ENCODE peak calls at places on chromosomes 3 and 15, in five cellular contexts. L is cardiac muscle cell, P is thoracic aorta, K is GM12865, X is suprapubic skin. O is an unnamed sample.

GRCh38 chr3:15295506-15295905 is 36.9 kb downstream of the SH3BP5 start:
- DNase-seq in L (peak), P (no peak), K (no peak), X (no peak), O (no peak)

GRCh38 chr3:197793246-197793645 is 2.2 kb downstream of the LRCH3 start:
- DNase-seq in L (peak), P (no peak), K (peak), X (no peak), O (no peak)

GRCh38 chr3:114582929-114583328 is 289.1 kb downstream of the TIGIT start:
- DNase-seq in L (no peak), P (no peak), K (peak), X (no peak), O (no peak)

GRCh38 chr3:123334056-123334455 is 114.8 kb downstream of the ADCY5 start:
- DNase-seq in L (no peak), P (no peak), K (no peak), X (no peak), O (no peak)

GRCh38 chr15:60713096-60714084 is 234.4 kb upstream of the ICE2 start:
- DNase-seq in L (peak), P (no peak), K (no peak), X (no peak), O (no peak)

GRCh38 chr3:48952510-48953118 is 34.0 kb downstream of the ARIH2 start:
- DNase-seq in L (peak), P (no peak), K (peak), X (no peak), O (no peak)

GRCh38 chr15:95174880-95175279 is 943.5 kb downstream of the MCTP2 start:
- DNase-seq in L (peak), P (no peak), K (no peak), X (no peak), O (no peak)

GRCh38 chr3:59313365-59313764 is 263.5 kb upstream of the CFAP20DC start:
- DNase-seq in L (peak), P (no peak), K (peak), X (no peak), O (no peak)

GRCh38 chr15:80576519-80577090 is 118.5 kb upstream of the ABHD17C start:
- DNase-seq in L (no peak), P (no peak), K (no peak), X (peak), O (no peak)

GRCh38 chr3:12353796-12354505 is 65.1 kb downstream of the PPARG start:
- DNase-seq in L (peak), P (no peak), K (no peak), X (no peak), O (no peak)

GRCh38 chr3:55282994-55283393 is 204.1 kb downstream of the WNT5A start:
- DNase-seq in L (no peak), P (no peak), K (no peak), X (no peak), O (no peak)

GRCh38 chr3:140736863-140737460 is 59.1 kb downstream of the TRIM42 start:
- DNase-seq in L (peak), P (no peak), K (peak), X (no peak), O (no peak)

GRCh38 chr15:78195735-78196201 is 38.6 kb downstream of the ACSBG1 start:
- DNase-seq in L (peak), P (no peak), K (peak), X (peak), O (peak)

GRCh38 chr3:196788509-196788908 is 48.9 kb downstream of the PAK2 start:
- DNase-seq in L (peak), P (no peak), K (no peak), X (no peak), O (no peak)

GRCh38 chr3:40741729-40742128 is 217.0 kb downstream of the ZNF621 start:
- DNase-seq in L (peak), P (no peak), K (peak), X (no peak), O (no peak)

GRCh38 chr15:42457445-42458442 is 33.2 kb downstream of the ZNF106 start:
- DNase-seq in L (peak), P (peak), K (peak), X (peak), O (no peak)

GRCh38 chr15:95269247-95270155 is 1038.1 kb downstream of the MCTP2 start:
- DNase-seq in L (no peak), P (no peak), K (no peak), X (no peak), O (no peak)

GRCh38 chr3:171614318-171614967 is 154.2 kb upstream of the TNIK start:
- DNase-seq in L (peak), P (no peak), K (peak), X (no peak), O (no peak)

GRCh38 chr3:44555753-44556152 is 760 bp downstream of the ZKSCAN7 start:
- DNase-seq in L (peak), P (no peak), K (peak), X (no peak), O (no peak)

GRCh38 chr3:12177131-12177530 is 18.4 kb upstream of the TIMP4 start:
- DNase-seq in L (peak), P (no peak), K (no peak), X (no peak), O (no peak)

GRCh38 chr3:106212658-106213222 is 343.9 kb upstream of the CBLB start:
- DNase-seq in L (no peak), P (no peak), K (no peak), X (no peak), O (no peak)

GRCh38 chr3:46006646-46007045 is 11.0 kb upstream of the FYCO1 start:
- DNase-seq in L (peak), P (no peak), K (no peak), X (no peak), O (no peak)

GRCh38 chr15:40038654-40039543 is at the start of gene SRP14:
- DNase-seq in L (peak), P (peak), K (peak), X (peak), O (peak)
- TF ChIP-seq CTCF in L (no peak), P (peak), K (no peak), X (no peak), O (no peak)

DNA sequence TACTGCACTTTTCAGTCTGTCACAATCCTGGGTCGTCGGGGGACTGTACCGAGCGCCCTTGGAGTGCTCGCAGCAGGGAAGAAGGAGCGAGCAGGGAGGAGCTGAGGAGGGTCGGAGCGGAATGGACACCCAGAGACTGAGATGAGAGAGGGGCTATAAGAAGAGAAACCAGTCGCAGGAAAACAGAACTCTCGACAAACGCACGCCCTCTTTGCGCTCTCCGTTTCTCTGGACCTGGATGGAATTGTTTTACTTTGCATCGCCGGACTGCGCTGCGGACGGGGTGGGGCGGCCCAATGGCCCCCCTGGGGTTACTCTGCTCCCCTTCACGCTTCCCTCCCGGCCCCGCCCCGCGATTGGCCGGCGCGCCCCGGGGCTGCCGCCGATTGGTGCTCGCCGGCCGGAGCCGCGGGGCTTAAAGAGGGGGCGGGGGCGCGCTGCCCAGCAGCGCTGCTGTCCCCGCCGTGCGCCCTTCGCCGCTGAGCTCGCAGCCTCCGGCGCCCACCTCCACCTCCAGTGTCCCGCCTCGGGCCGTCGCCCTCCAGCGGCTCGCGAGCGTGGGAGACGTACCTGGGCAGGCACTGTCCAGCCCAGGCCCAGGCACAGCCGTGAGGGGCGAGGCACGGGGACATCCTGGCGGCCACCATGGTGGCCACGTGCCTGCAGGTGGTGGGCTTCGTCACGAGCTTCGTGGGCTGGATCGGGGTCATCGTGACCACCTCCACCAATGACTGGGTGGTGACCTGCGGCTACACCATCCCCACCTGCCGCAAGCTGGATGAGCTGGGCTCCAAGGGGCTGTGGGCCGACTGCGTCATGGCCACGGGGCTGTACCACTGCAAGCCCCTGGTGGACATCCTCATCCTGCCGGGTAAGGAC is at the start of gene CLDN11:
- DNase-seq in L (peak), P (no peak), K (no peak), X (no peak), O (peak)
- TF ChIP-seq CTCF in L (peak), P (no peak), K (peak), X (no peak), O (no peak)

GRCh38 chr15:52463638-52464037 is 65.0 kb downstream of the MYO5A start:
- DNase-seq in L (peak), P (no peak), K (peak), X (no peak), O (no peak)
- TF ChIP-seq CTCF in L (no peak), P (no peak), K (peak), X (no peak), O (no peak)

DNA sequence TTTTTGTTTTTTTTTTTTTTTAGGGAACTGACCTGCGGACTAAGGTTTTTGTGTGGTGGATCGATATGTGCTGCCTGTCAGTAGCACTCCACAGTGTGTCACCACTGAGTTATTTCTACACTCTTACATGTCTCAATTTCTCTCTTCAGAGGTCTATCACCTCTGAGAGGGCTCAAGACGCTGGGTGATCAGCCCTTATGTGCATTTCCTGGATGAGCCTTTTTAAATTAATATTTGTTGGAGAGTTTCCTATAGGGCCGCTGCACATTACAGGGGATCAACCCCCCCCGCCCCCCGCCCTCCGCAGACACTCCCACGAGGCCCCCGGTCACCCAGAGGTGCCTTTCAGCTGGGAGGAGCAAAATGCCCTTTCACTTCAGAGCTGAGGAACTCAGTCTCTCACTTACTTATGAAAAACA is 34.5 kb upstream of the AP4E1 start:
- DNase-seq in L (no peak), P (no peak), K (peak), X (no peak), O (no peak)
- TF ChIP-seq CTCF in L (no peak), P (no peak), K (peak), X (no peak), O (no peak)

DNA sequence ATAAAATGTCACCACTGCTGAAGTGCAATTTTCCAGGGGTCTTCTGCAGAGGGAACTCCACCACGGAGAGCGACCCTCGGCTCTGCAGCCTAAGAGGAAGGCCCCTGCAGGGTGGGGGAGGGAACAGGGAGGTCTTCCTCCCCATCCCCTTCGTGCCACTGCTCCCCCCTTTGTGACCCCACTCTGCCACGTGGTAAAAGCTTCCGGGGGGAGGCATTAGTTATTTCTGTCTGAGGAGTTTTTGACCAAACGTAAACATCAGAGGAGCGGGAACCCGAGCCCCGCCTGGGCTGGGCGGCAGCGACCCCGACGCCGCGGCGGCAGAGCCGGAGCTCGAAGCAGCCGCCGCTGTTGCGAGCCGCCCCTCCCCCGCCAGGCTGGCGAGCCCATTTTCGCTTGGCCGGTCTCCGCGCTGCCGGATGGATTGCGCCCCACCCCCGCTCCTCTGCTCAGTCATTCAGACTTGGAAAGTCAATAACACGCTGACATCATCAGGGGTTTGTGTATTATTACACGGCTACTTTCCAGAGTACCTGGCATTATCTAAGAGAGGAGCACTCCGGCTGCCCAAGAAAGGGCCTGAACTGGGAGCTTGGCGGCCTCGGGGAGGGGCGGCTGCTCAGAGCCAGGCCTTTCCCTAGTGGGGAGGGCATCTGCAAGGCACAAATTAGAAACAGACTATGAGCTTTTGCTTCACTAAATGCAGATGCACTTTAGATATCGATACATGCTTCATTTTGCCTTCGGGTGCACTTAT is 162.5 kb upstream of the TBL1XR1 start:
- DNase-seq in L (peak), P (peak), K (peak), X (peak), O (peak)
- TF ChIP-seq CTCF in L (no peak), P (no peak), K (no peak), X (no peak), O (no peak)

GRCh38 chr3:134366928-134367352 is 7.3 kb downstream of the AMOTL2 start:
- DNase-seq in L (no peak), P (no peak), K (no peak), X (peak), O (no peak)

GRCh38 chr3:134367869-134368750 is 6.1 kb downstream of the AMOTL2 start:
- DNase-seq in L (no peak), P (no peak), K (no peak), X (peak), O (no peak)

GRCh38 chr3:134368751-134369105 is 5.5 kb downstream of the AMOTL2 start:
- DNase-seq in L (no peak), P (no peak), K (no peak), X (no peak), O (no peak)

GRCh38 chr3:134366221-134366927 is 7.9 kb downstream of the AMOTL2 start:
- DNase-seq in L (no peak), P (no peak), K (no peak), X (peak), O (no peak)

GRCh38 chr3:134367412-134367811 is 6.8 kb downstream of the AMOTL2 start:
- DNase-seq in L (no peak), P (no peak), K (no peak), X (peak), O (no peak)
- TF ChIP-seq CTCF in L (no peak), P (no peak), K (no peak), X (no peak), O (no peak)

GRCh38 chr15:35698331-35698730 is 152.4 kb upstream of the DPH6 start:
- DNase-seq in L (no peak), P (no peak), K (no peak), X (no peak), O (no peak)

GRCh38 chr15:35698978-35699377 is 153.0 kb upstream of the DPH6 start:
- DNase-seq in L (no peak), P (no peak), K (no peak), X (no peak), O (no peak)

GRCh38 chr15:35696767-35697231 is 150.8 kb upstream of the DPH6 start:
- DNase-seq in L (peak), P (no peak), K (no peak), X (no peak), O (no peak)

GRCh38 chr15:35695002-35695401 is 149.0 kb upstream of the DPH6 start:
- DNase-seq in L (no peak), P (no peak), K (no peak), X (no peak), O (no peak)

GRCh38 chr15:35697549-35698299 is 151.8 kb upstream of the DPH6 start:
- DNase-seq in L (peak), P (no peak), K (no peak), X (no peak), O (no peak)
- TF ChIP-seq CTCF in L (no peak), P (no peak), K (peak), X (no peak), O (no peak)

O was measured in activated B cell treated with CpG ODN at 0.5 μM for 24 hours.